ENCODE peak calls at places on chromosomes 1 and 21, in four cellular contexts. One of them, this sample, is unnamed.

GRCh38 chr1:235511470-235512240 is 7.4 kb upstream of the B3GALNT2 start:
- DNase-seq in HepG2: no peak
- DNase-seq in H1: no peak
- DNase-seq in GM12878: no peak
- DNase-seq in this sample: no peak

GRCh38 chr1:36465731-36466369 is 1.7 kb upstream of the MRPS15 start:
- DNase-seq in HepG2: no peak
- DNase-seq in GM12878: no peak
- DNase-seq in H1: no peak
- DNase-seq in this sample: no peak

GRCh38 chr1:65065535-65066378 is 82.2 kb upstream of the AK4 start:
- DNase-seq in GM12878: no peak
- DNase-seq in HepG2: no peak
- DNase-seq in H1: peak
- DNase-seq in this sample: no peak

GRCh38 chr1:32400876-32401631 is 6.8 kb upstream of the BSDC1 start:
- DNase-seq in GM12878: no peak
- DNase-seq in HepG2: peak
- DNase-seq in H1: peak
- DNase-seq in this sample: peak

GRCh38 chr1:44677201-44677520 is 2.6 kb downstream of the ARMH1 start:
- DNase-seq in HepG2: peak
- DNase-seq in GM12878: no peak
- DNase-seq in H1: no peak
- DNase-seq in this sample: no peak

GRCh38 chr1:199545780-199546179 is 481.7 kb upstream of the NR5A2 start:
- DNase-seq in H1: no peak
- DNase-seq in HepG2: no peak
- DNase-seq in GM12878: no peak
- DNase-seq in this sample: peak

GRCh38 chr1:35717911-35718476 is 690 bp downstream of the C1orf216 start:
- DNase-seq in H1: peak
- DNase-seq in HepG2: no peak
- DNase-seq in GM12878: no peak
- DNase-seq in this sample: no peak

GRCh38 chr1:17156108-17156507 is 36.9 kb upstream of the PADI2 start:
- DNase-seq in HepG2: no peak
- DNase-seq in GM12878: peak
- DNase-seq in H1: no peak
- DNase-seq in this sample: no peak

GRCh38 chr1:32276328-32276727 is 15.6 kb upstream of the HDAC1 start:
- DNase-seq in H1: no peak
- DNase-seq in GM12878: no peak
- DNase-seq in HepG2: no peak
- DNase-seq in this sample: no peak

GRCh38 chr1:247165674-247166073 is 6.1 kb downstream of the ZNF124 start:
- DNase-seq in HepG2: no peak
- DNase-seq in GM12878: no peak
- DNase-seq in H1: no peak
- DNase-seq in this sample: no peak

GRCh38 chr1:235077163-235077540 is 51.5 kb downstream of the TOMM20 start:
- DNase-seq in HepG2: no peak
- DNase-seq in GM12878: no peak
- DNase-seq in H1: no peak
- DNase-seq in this sample: no peak

GRCh38 chr1:245871881-245872280 is 635.2 kb downstream of the SMYD3 start:
- DNase-seq in H1: no peak
- DNase-seq in GM12878: no peak
- DNase-seq in HepG2: no peak
- DNase-seq in this sample: no peak

GRCh38 chr1:102879439-102879993 is 228.8 kb downstream of the COL11A1 start:
- DNase-seq in H1: no peak
- DNase-seq in HepG2: peak
- DNase-seq in GM12878: no peak
- DNase-seq in this sample: no peak

GRCh38 chr1:21956720-21957552 is 19.8 kb upstream of the HSPG2 start:
- DNase-seq in GM12878: no peak
- DNase-seq in H1: no peak
- DNase-seq in HepG2: no peak
- DNase-seq in this sample: no peak

GRCh38 chr1:50717327-50717726 is 242.7 kb downstream of the FAF1 start:
- DNase-seq in HepG2: peak
- DNase-seq in H1: no peak
- DNase-seq in GM12878: no peak
- DNase-seq in this sample: no peak

GRCh38 chr21:34603710-34604057 is 11.2 kb downstream of the RCAN1 start:
- DNase-seq in H1: no peak
- DNase-seq in GM12878: no peak
- DNase-seq in HepG2: no peak
- DNase-seq in this sample: no peak

GRCh38 chr1:53375440-53375839 is 47.6 kb upstream of the LRP8 start:
- DNase-seq in H1: peak
- DNase-seq in HepG2: no peak
- DNase-seq in GM12878: no peak
- DNase-seq in this sample: no peak

GRCh38 chr1:245380790-245381535 is 226.2 kb downstream of the KIF26B start:
- DNase-seq in GM12878: no peak
- DNase-seq in HepG2: no peak
- DNase-seq in H1: peak
- DNase-seq in this sample: no peak

GRCh38 chr1:181452746-181453145 is 30.6 kb upstream of the CACNA1E start:
- DNase-seq in H1: no peak
- DNase-seq in GM12878: no peak
- DNase-seq in HepG2: no peak
- DNase-seq in this sample: no peak

GRCh38 chr1:19488136-19488535 is 2.8 kb upstream of the CAPZB start:
- DNase-seq in GM12878: no peak
- DNase-seq in H1: no peak
- DNase-seq in HepG2: no peak
- DNase-seq in this sample: no peak

GRCh38 chr1:15249032-15249601 is 2.1 kb downstream of the FHAD1 start:
- DNase-seq in HepG2: no peak
- DNase-seq in GM12878: no peak
- DNase-seq in H1: no peak
- DNase-seq in this sample: no peak

GRCh38 chr1:23694371-23694770 is 2.8 kb downstream of the RPL11 start:
- DNase-seq in H1: no peak
- DNase-seq in HepG2: no peak
- DNase-seq in GM12878: no peak
- DNase-seq in this sample: no peak

GRCh38 chr1:65108025-65108692 is 39.8 kb upstream of the AK4 start:
- DNase-seq in HepG2: no peak
- DNase-seq in GM12878: no peak
- DNase-seq in H1: no peak
- DNase-seq in this sample: no peak

GRCh38 chr1:212589434-212589833 is 19.1 kb upstream of the ATF3 start:
- DNase-seq in GM12878: no peak
- DNase-seq in HepG2: no peak
- DNase-seq in H1: no peak
- DNase-seq in this sample: no peak

GRCh38 chr1:154877370-154877974 is 7.4 kb upstream of the KCNN3 start:
- DNase-seq in H1: no peak
- DNase-seq in GM12878: no peak
- DNase-seq in HepG2: peak
- DNase-seq in this sample: no peak

GRCh38 chr1:210217482-210217881 is 15.1 kb upstream of the SERTAD4 start:
- DNase-seq in GM12878: no peak
- DNase-seq in H1: no peak
- DNase-seq in HepG2: no peak
- DNase-seq in this sample: no peak

GRCh38 chr1:202272446-202272845 is 69.3 kb downstream of the UBE2T start:
- DNase-seq in HepG2: no peak
- DNase-seq in GM12878: no peak
- DNase-seq in H1: peak
- DNase-seq in this sample: no peak

GRCh38 chr21:43814215-43815106 is 25.1 kb downstream of the RRP1 start:
- DNase-seq in H1: peak
- DNase-seq in HepG2: no peak
- DNase-seq in GM12878: no peak
- DNase-seq in this sample: no peak

GRCh38 chr1:152533327-152533938 is 19.2 kb downstream of the CRCT1 start:
- DNase-seq in H1: peak
- DNase-seq in GM12878: no peak
- DNase-seq in HepG2: peak
- DNase-seq in this sample: peak

GRCh38 chr1:116764466-116764896 is 10.3 kb downstream of the CD2 start:
- DNase-seq in H1: no peak
- DNase-seq in GM12878: peak
- DNase-seq in HepG2: no peak
- DNase-seq in this sample: no peak

GRCh38 chr1:230208619-230209261 is 141.7 kb downstream of the GALNT2 start:
- DNase-seq in H1: no peak
- DNase-seq in GM12878: no peak
- DNase-seq in HepG2: no peak
- DNase-seq in this sample: no peak

GRCh38 chr1:26278303-26278702 is 1.6 kb upstream of the SH3BGRL3 start:
- DNase-seq in H1: no peak
- DNase-seq in HepG2: no peak
- DNase-seq in GM12878: no peak
- DNase-seq in this sample: no peak

GRCh38 chr1:26281091-26281958 is 1.4 kb downstream of the SH3BGRL3 start:
- DNase-seq in GM12878: no peak
- DNase-seq in H1: no peak
- DNase-seq in HepG2: no peak
- DNase-seq in this sample: no peak

GRCh38 chr1:26278835-26279597 is 870 bp upstream of the SH3BGRL3 start:
- DNase-seq in HepG2: no peak
- DNase-seq in H1: no peak
- DNase-seq in GM12878: no peak
- DNase-seq in this sample: no peak

GRCh38 chr1:26280333-26281042 is 602 bp downstream of the SH3BGRL3 start:
- DNase-seq in HepG2: no peak
- DNase-seq in GM12878: no peak
- DNase-seq in H1: no peak
- DNase-seq in this sample: no peak

GRCh38 chr1:26279598-26280332 is at the start of gene SH3BGRL3:
- DNase-seq in H1: peak
- DNase-seq in HepG2: peak
- DNase-seq in GM12878: no peak
- DNase-seq in this sample: peak
- TF ChIP-seq ZNF274 in H1: no peak
- TF ChIP-seq ZNF274 in HepG2: peak
- TF ChIP-seq ZNF274 in GM12878: no peak
- TF ChIP-seq ZNF274 in this sample: no peak

GRCh38 chr1:238951809-238952208 is 434.6 kb upstream of the CHRM3 start:
- DNase-seq in HepG2: no peak
- DNase-seq in H1: no peak
- DNase-seq in GM12878: no peak
- DNase-seq in this sample: peak
- TF ChIP-seq SUZ12 in HepG2: no peak
- TF ChIP-seq SUZ12 in H1: no peak
- TF ChIP-seq SUZ12 in GM12878: no peak
- TF ChIP-seq SUZ12 in this sample: no peak

GRCh38 chr1:163980391-163980790 is 578.6 kb upstream of the PBX1 start:
- DNase-seq in H1: no peak
- DNase-seq in HepG2: no peak
- DNase-seq in GM12878: no peak
- DNase-seq in this sample: no peak
- TF ChIP-seq ZNF274 in H1: no peak
- TF ChIP-seq ZNF274 in HepG2: no peak
- TF ChIP-seq ZNF274 in GM12878: no peak
- TF ChIP-seq ZNF274 in this sample: no peak

GRCh38 chr1:78229344-78229743 is 183.6 kb downstream of the GIPC2 start:
- DNase-seq in HepG2: no peak
- DNase-seq in H1: no peak
- DNase-seq in GM12878: no peak
- DNase-seq in this sample: no peak
- TF ChIP-seq SUZ12 in HepG2: no peak
- TF ChIP-seq SUZ12 in H1: no peak
- TF ChIP-seq SUZ12 in GM12878: no peak
- TF ChIP-seq SUZ12 in this sample: peak